ENCODE peak calls at places on chromosomes 6 and 20, in five cellular contexts. O, P, T, Q and E are unnamed samples.

GRCh38 chr6:44058617-44059358 is 68.5 kb downstream of the MRPL14 start:
- DNase-seq in O (peak; percentile 88), P (no peak), T (peak; percentile 88), Q (peak; percentile 74), E (no peak)

GRCh38 chr6:45026003-45026516 is 302.1 kb upstream of the RUNX2 start:
- DNase-seq in O (no peak), P (no peak), T (no peak), Q (no peak), E (no peak)

GRCh38 chr6:163599136-163599535 is 184.6 kb downstream of the QKI start:
- DNase-seq in O (no peak), P (no peak), T (no peak), Q (no peak), E (no peak)

GRCh38 chr6:44397424-44398169 is 10.1 kb downstream of the CDC5L start:
- DNase-seq in O (no peak), P (no peak), T (no peak), Q (peak; percentile 65), E (no peak)

GRCh38 chr20:48697845-48698491 is 129.8 kb downstream of the PREX1 start:
- DNase-seq in O (no peak), P (no peak), T (peak; percentile 94), Q (peak; percentile 94), E (no peak)

GRCh38 chr6:74343804-74344203 is 647.8 kb downstream of the CD109 start:
- DNase-seq in O (no peak), P (no peak), T (no peak), Q (no peak), E (no peak)

GRCh38 chr6:7765575-7766325 is 39.9 kb downstream of the BMP6 start:
- DNase-seq in O (no peak), P (no peak), T (no peak), Q (no peak), E (no peak)

GRCh38 chr6:7048859-7049258 is 58.9 kb upstream of the RREB1 start:
- DNase-seq in O (no peak), P (no peak), T (no peak), Q (no peak), E (no peak)

GRCh38 chr20:50624351-50625016 is 66.9 kb downstream of the RIPOR3 start:
- DNase-seq in O (no peak), P (no peak), T (peak; percentile 43), Q (peak; percentile 45), E (no peak)

GRCh38 chr6:25995507-25995906 is 32.9 kb downstream of the TRIM38 start:
- DNase-seq in O (no peak), P (no peak), T (no peak), Q (no peak), E (no peak)

GRCh38 chr20:50523552-50524167 is 13.5 kb downstream of the PTPN1 start:
- DNase-seq in O (no peak), P (no peak), T (no peak), Q (no peak), E (no peak)

GRCh38 chr6:155444120-155444917 is 11.3 kb downstream of the NOX3 start:
- DNase-seq in O (no peak), P (no peak), T (no peak), Q (no peak), E (no peak)

GRCh38 chr20:33835773-33836172 is 24.6 kb downstream of the CHMP4B start:
- DNase-seq in O (peak; percentile 64), P (no peak), T (peak; percentile 59), Q (no peak), E (no peak)

GRCh38 chr6:136035378-136036070 is 184.0 kb downstream of the PDE7B start:
- DNase-seq in O (peak; percentile 36), P (no peak), T (no peak), Q (no peak), E (no peak)

GRCh38 chr20:61874421-61875068 is 191.1 kb downstream of the TAF4 start:
- DNase-seq in O (no peak), P (peak; percentile 30), T (no peak), Q (no peak), E (no peak)

GRCh38 chr6:138527376-138528092 is 28.2 kb upstream of the NHSL1 start:
- DNase-seq in O (no peak), P (peak; percentile 24), T (no peak), Q (no peak), E (peak; percentile 77)

GRCh38 chr20:32470025-32470861 is 112.1 kb downstream of the ASXL1 start:
- DNase-seq in O (peak; percentile 71), P (no peak), T (peak; percentile 54), Q (peak; percentile 74), E (peak; percentile 47)

GRCh38 chr20:42530855-42531674 is 658.6 kb downstream of the PTPRT start:
- DNase-seq in O (no peak), P (peak; percentile 26), T (no peak), Q (no peak), E (no peak)

GRCh38 chr6:22748681-22749080 is 179.3 kb downstream of the HDGFL1 start:
- DNase-seq in O (no peak), P (no peak), T (no peak), Q (no peak), E (no peak)

GRCh38 chr6:100426241-100426640 is 38.5 kb downstream of the SIM1 start:
- DNase-seq in O (no peak), P (no peak), T (no peak), Q (no peak), E (no peak)

GRCh38 chr20:46206025-46206424 is 87.9 kb downstream of the CD40 start:
- DNase-seq in O (no peak), P (no peak), T (peak; percentile 60), Q (no peak), E (no peak)

GRCh38 chr6:582370-582769 is 74.5 kb downstream of the HUS1B start:
- DNase-seq in O (no peak), P (peak; percentile 36), T (no peak), Q (no peak), E (no peak)

GRCh38 chr20:49747707-49748524 is 34.2 kb upstream of the B4GALT5 start:
- DNase-seq in O (peak; percentile 87), P (no peak), T (peak; percentile 61), Q (peak; percentile 70), E (no peak)

GRCh38 chr6:16770701-16771569 is 9.7 kb upstream of the ATXN1 start:
- DNase-seq in O (peak; percentile 78), P (peak; percentile 40), T (peak; percentile 77), Q (peak; percentile 80), E (peak; percentile 86)

GRCh38 chr6:117156701-117157100 is 108.7 kb upstream of the VGLL2 start:
- DNase-seq in O (no peak), P (peak; percentile 11), T (no peak), Q (no peak), E (no peak)

GRCh38 chr6:46287043-46287442 is 116.3 kb upstream of the ENPP5 start:
- DNase-seq in O (no peak), P (no peak), T (no peak), Q (no peak), E (no peak)

GRCh38 chr6:134482585-134483346 is 164.9 kb upstream of the SGK1 start:
- DNase-seq in O (peak; percentile 19), P (no peak), T (no peak), Q (no peak), E (no peak)

GRCh38 chr6:50850223-50850751 is 31.6 kb downstream of the TFAP2B start:
- DNase-seq in O (no peak), P (no peak), T (no peak), Q (peak; percentile 84), E (no peak)

GRCh38 chr6:106631356-106631755 is 2.0 kb downstream of the QRSL1 start:
- DNase-seq in O (no peak), P (no peak), T (no peak), Q (no peak), E (no peak)

GRCh38 chr6:83707829-83708545 is 914 bp downstream of the SNAP91 start:
- DNase-seq in O (no peak), P (peak; percentile 14), T (no peak), Q (peak; percentile 71), E (peak; percentile 47)

GRCh38 chr6:30781697-30782424 is 37.5 kb upstream of the IER3 start:
- DNase-seq in O (peak; percentile 98), P (no peak), T (peak; percentile 97), Q (peak; percentile 97), E (no peak)

GRCh38 chr6:44025226-44025625 is 102.0 kb downstream of the MRPL14 start:
- DNase-seq in O (no peak), P (no peak), T (no peak), Q (no peak), E (no peak)

GRCh38 chr20:17823382-17824144 is 123.8 kb downstream of the BANF2 start:
- DNase-seq in O (no peak), P (no peak), T (no peak), Q (no peak), E (no peak)

GRCh38 chr6:41625442-41625841 is 12.8 kb upstream of the MDFI start:
- DNase-seq in O (no peak), P (no peak), T (no peak), Q (no peak), E (no peak)

GRCh38 chr20:41141153-41141815 is 3.9 kb downstream of the PLCG1 start:
- DNase-seq in O (peak; percentile 66), P (no peak), T (no peak), Q (no peak), E (no peak)

GRCh38 chr20:53884859-53885654 is 185.3 kb downstream of the BCAS1 start:
- DNase-seq in O (no peak), P (no peak), T (no peak), Q (no peak), E (no peak)

GRCh38 chr20:44714701-44715494 is at the start of gene CCN5:
- DNase-seq in O (peak; percentile 74), P (no peak), T (peak; percentile 86), Q (peak; percentile 75), E (no peak)

GRCh38 chr6:55882731-55883595 is 7.6 kb upstream of the BMP5 start:
- DNase-seq in O (no peak), P (no peak), T (no peak), Q (no peak), E (no peak)

GRCh38 chr6:27500177-27500576 is 27.3 kb upstream of the ZNF184 start:
- DNase-seq in O (no peak), P (no peak), T (no peak), Q (no peak), E (no peak)

GRCh38 chr6:27494103-27494502 is 21.2 kb upstream of the ZNF184 start:
- DNase-seq in O (no peak), P (no peak), T (no peak), Q (no peak), E (no peak)

GRCh38 chr6:27492776-27493175 is 19.9 kb upstream of the ZNF184 start:
- DNase-seq in O (no peak), P (no peak), T (no peak), Q (no peak), E (no peak)

GRCh38 chr6:27495386-27496135 is 22.7 kb upstream of the ZNF184 start:
- DNase-seq in O (peak; percentile 48), P (peak; percentile 72), T (no peak), Q (peak; percentile 77), E (peak; percentile 78)

GRCh38 chr6:27494987-27495385 is 22.1 kb upstream of the ZNF184 start:
- DNase-seq in O (no peak), P (no peak), T (no peak), Q (no peak), E (no peak)
- H3K27me3 ChIP-seq in O (no peaks in the 10 kb centered on the region), P (no peaks in the 10 kb centered on the region), T (no peaks in the 10 kb centered on the region), Q (peaks cover 3% of the 10 kb centered on the region), E (no peaks in the 10 kb centered on the region)

GRCh38 chr6:170476360-170476759 is 76.7 kb downstream of the PSMB1 start:
- DNase-seq in O (no peak), P (no peak), T (no peak), Q (no peak), E (no peak)
- H3K27me3 ChIP-seq in O (no peaks in the 10 kb centered on the region), P (no peaks in the 10 kb centered on the region), T (no peaks in the 10 kb centered on the region), Q (no peaks in the 10 kb centered on the region), E (no peaks in the 10 kb centered on the region)

GRCh38 chr20:63007472-63007721 is 633 bp upstream of the BHLHE23 start:
- DNase-seq in O (no peak), P (no peak), T (no peak), Q (no peak), E (no peak)
- H3K27me3 ChIP-seq in O (peaks cover 23% of the 10 kb centered on the region), P (peaks cover 71% of the 10 kb centered on the region), T (peaks cover 39% of the 10 kb centered on the region), Q (peaks cover 100% of the 10 kb centered on the region), E (peaks cover 92% of the 10 kb centered on the region)

GRCh38 chr20:58854638-58855471 is 2.3 kb downstream of the GNAS start:
- DNase-seq in O (no peak), P (no peak), T (no peak), Q (no peak), E (no peak)
- H3K27me3 ChIP-seq in O (no peaks in the 10 kb centered on the region), P (peaks cover 59% of the 10 kb centered on the region), T (no peaks in the 10 kb centered on the region), Q (peaks cover 59% of the 10 kb centered on the region), E (peaks cover 3% of the 10 kb centered on the region)